ENCODE peak calls at places on chromosomes 2 and 18, in five cellular contexts. Z is K562, L is GM12878, E is SK-N-SH, O is HCT116. Q is an unnamed sample.
A peak's percentile ranks its signal among the peaks of the same experiment; 100 is the strongest.

GRCh38 chr18:12278153-12278764 is 24.1 kb downstream of the CIDEA start:
- DNase-seq in Z (no peak), L (no peak), E (no peak), O (no peak), Q (no peak)

GRCh38 chr2:950627-950992 is at the start of gene SNTG2:
- DNase-seq in Z (peak; percentile 85), L (no peak), E (peak; percentile 97), O (no peak), Q (no peak)

GRCh38 chr2:188122983-188123382 is 168.7 kb upstream of the GULP1 start:
- DNase-seq in Z (no peak), L (no peak), E (no peak), O (no peak), Q (no peak)

GRCh38 chr18:13681701-13682100 is 44.7 kb downstream of the FAM210A start:
- DNase-seq in Z (no peak), L (no peak), E (no peak), O (no peak), Q (no peak)

GRCh38 chr18:57026316-57026715 is 120.6 kb upstream of the BOD1L2 start:
- DNase-seq in Z (no peak), L (no peak), E (no peak), O (no peak), Q (no peak)

GRCh38 chr2:225893151-225893550 is 493.6 kb downstream of the NYAP2 start:
- DNase-seq in Z (no peak), L (no peak), E (no peak), O (no peak), Q (no peak)

GRCh38 chr18:62418258-62418657 is 93.1 kb downstream of the TNFRSF11A start:
- DNase-seq in Z (no peak), L (no peak), E (no peak), O (no peak), Q (no peak)

GRCh38 chr18:9613550-9614400 is 584 bp downstream of the PPP4R1 start:
- DNase-seq in Z (peak; percentile 74), L (no peak), E (peak; percentile 80), O (no peak), Q (no peak)

GRCh38 chr2:96642564-96643350 is at the start of gene FER1L5:
- DNase-seq in Z (peak; percentile 27), L (no peak), E (peak; percentile 45), O (peak; percentile 31), Q (no peak)

GRCh38 chr18:38940863-38941531 is 1375.4 kb upstream of the CELF4 start:
- DNase-seq in Z (peak; percentile 12), L (peak; percentile 99), E (no peak), O (peak; percentile 77), Q (peak; percentile 12)

GRCh38 chr2:241110607-241111442 is 8.7 kb upstream of the MTERF4 start:
- DNase-seq in Z (no peak), L (no peak), E (no peak), O (no peak), Q (no peak)

GRCh38 chr2:223538920-223539440 is 63.2 kb downstream of the SCG2 start:
- DNase-seq in Z (no peak), L (no peak), E (peak; percentile 27), O (no peak), Q (no peak)

GRCh38 chr18:36536426-36536825 is 238.9 kb downstream of the FHOD3 start:
- DNase-seq in Z (no peak), L (no peak), E (no peak), O (no peak), Q (no peak)

GRCh38 chr2:98551316-98551715 is 57.0 kb downstream of the COA5 start:
- DNase-seq in Z (no peak), L (no peak), E (no peak), O (no peak), Q (no peak)

GRCh38 chr2:64324746-64325410 is 129.1 kb upstream of the LGALSL start:
- DNase-seq in Z (no peak), L (no peak), E (no peak), O (no peak), Q (no peak)

GRCh38 chr18:46676162-46676830 is 19.3 kb upstream of the LOXHD1 start:
- DNase-seq in Z (no peak), L (no peak), E (no peak), O (no peak), Q (peak; percentile 13)

GRCh38 chr18:37584952-37585695 is 19.5 kb upstream of the CELF4 start:
- DNase-seq in Z (no peak), L (no peak), E (no peak), O (no peak), Q (no peak)

GRCh38 chr2:7513834-7514233 is 596.6 kb downstream of the RNF144A start:
- DNase-seq in Z (no peak), L (no peak), E (no peak), O (no peak), Q (no peak)

GRCh38 chr2:73823916-73824523 is 4.7 kb upstream of the STAMBP start:
- DNase-seq in Z (peak; percentile 54), L (peak; percentile 49), E (peak; percentile 67), O (peak; percentile 69), Q (peak; percentile 71)

GRCh38 chr2:33522571-33522970 is 46.1 kb downstream of the RASGRP3 start:
- DNase-seq in Z (no peak), L (no peak), E (no peak), O (no peak), Q (no peak)

GRCh38 chr2:15058015-15058414 is 425.5 kb downstream of the LRATD1 start:
- DNase-seq in Z (peak; percentile 25), L (no peak), E (no peak), O (peak; percentile 12), Q (no peak)

GRCh38 chr18:25283769-25284168 is 68.2 kb downstream of the ZNF521 start:
- DNase-seq in Z (no peak), L (no peak), E (no peak), O (no peak), Q (no peak)

GRCh38 chr18:35186491-35187034 is 54.3 kb upstream of the ZNF397 start:
- DNase-seq in Z (no peak), L (no peak), E (no peak), O (no peak), Q (no peak)

GRCh38 chr2:189393440-189394111 is 47.7 kb upstream of the WDR75 start:
- DNase-seq in Z (no peak), L (no peak), E (no peak), O (peak; percentile 87), Q (no peak)

GRCh38 chr2:15713475-15713874 is 121.8 kb downstream of the DDX1 start:
- DNase-seq in Z (no peak), L (no peak), E (no peak), O (no peak), Q (no peak)

GRCh38 chr2:171367692-171368091 is 66.1 kb downstream of the METTL8 start:
- DNase-seq in Z (no peak), L (no peak), E (no peak), O (no peak), Q (no peak)

GRCh38 chr2:120482334-120482733 is 136.4 kb downstream of the INHBB start:
- DNase-seq in Z (no peak), L (no peak), E (no peak), O (no peak), Q (no peak)

GRCh38 chr2:72676341-72677025 is 149.3 kb downstream of the EXOC6B start:
- DNase-seq in Z (no peak), L (no peak), E (no peak), O (no peak), Q (no peak)

GRCh38 chr18:48801728-48802542 is 148.8 kb downstream of the SMAD7 start:
- DNase-seq in Z (no peak), L (no peak), E (no peak), O (no peak), Q (no peak)

GRCh38 chr2:86223098-86223681 is 23.9 kb downstream of the MRPL35 start:
- DNase-seq in Z (no peak), L (no peak), E (peak; percentile 67), O (no peak), Q (no peak)

GRCh38 chr2:236673126-236673822 is 103.6 kb downstream of the ACKR3 start:
- DNase-seq in Z (no peak), L (no peak), E (no peak), O (no peak), Q (no peak)
- TF ChIP-seq REST in Z (no peak), L (no peak), E (no peak), O (no peak), Q (no peak)

DNA sequence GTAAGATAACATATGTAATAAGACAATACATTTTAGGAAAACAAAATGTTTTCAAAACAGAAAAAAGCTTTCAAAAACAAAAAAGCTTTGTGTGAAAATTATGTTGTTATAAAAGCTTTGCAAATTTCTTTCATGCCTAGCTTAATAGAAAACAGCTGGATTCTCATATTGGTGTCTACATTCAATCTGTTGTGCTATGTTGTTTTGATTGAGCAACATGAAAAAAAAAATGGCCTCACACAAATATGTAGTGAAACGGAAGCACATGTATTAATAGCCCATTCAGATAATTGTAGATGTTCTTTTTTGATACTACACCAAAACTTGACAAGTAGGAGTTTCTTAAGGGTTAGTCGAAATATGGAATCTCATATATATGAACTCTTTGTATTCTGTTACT is 197.5 kb downstream of the ZEB2 start:
- DNase-seq in Z (no peak), L (no peak), E (no peak), O (no peak), Q (no peak)
- TF ChIP-seq SIN3A in Z (no peak), L (no peak), E (no peak), O (no peak), Q (no peak)

GRCh38 chr18:60062396-60062795 is 162.6 kb downstream of the PMAIP1 start:
- DNase-seq in Z (no peak), L (no peak), E (no peak), O (no peak), Q (no peak)

GRCh38 chr18:60064271-60064670 is 164.5 kb downstream of the PMAIP1 start:
- DNase-seq in Z (no peak), L (no peak), E (no peak), O (no peak), Q (no peak)

GRCh38 chr18:60060578-60060977 is 160.8 kb downstream of the PMAIP1 start:
- DNase-seq in Z (no peak), L (no peak), E (no peak), O (no peak), Q (no peak)

GRCh38 chr18:60059216-60059615 is 159.4 kb downstream of the PMAIP1 start:
- DNase-seq in Z (no peak), L (no peak), E (no peak), O (no peak), Q (no peak)

DNA sequence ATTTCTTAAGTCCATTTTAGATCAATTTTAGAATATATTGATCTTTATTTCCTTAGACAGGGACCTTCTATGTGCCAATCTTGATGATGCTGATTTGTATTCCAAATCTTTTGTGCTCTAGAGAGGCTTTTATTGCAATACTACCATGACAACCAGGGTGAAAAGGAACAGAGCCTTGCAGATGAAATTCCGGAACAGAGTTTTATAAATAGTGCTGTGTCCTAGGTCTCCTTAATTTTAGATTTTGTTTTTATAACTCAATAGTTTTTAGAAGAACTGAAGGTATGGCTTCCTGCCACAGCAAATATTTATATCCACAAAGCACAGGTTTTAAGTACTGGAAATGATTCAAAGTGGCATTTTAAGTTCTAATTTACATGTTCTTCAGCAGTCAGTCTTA is 160.2 kb downstream of the PMAIP1 start:
- DNase-seq in Z (no peak), L (no peak), E (no peak), O (no peak), Q (no peak)
- TF ChIP-seq REST in Z (no peak), L (no peak), E (no peak), O (no peak), Q (no peak)

DNA sequence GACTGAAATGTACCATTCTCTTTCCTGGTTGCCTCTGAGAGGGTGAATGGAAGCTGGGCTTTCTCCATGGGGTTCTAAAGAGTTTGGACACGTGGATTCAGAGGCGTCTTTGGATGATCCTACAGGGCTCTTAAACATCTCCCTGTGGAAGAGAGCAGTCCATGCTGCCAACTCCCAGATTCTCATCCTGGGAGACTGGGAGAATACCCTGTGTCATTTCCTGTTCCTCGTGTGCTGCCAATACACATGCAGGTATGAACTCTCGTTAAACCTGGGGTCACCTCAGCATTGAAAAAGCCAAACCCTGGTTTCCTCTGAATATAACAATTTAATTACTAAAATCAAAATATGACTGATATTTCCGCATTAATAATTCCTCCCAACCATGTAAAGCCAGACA is 73.3 kb upstream of the NT5C1B start:
- DNase-seq in Z (no peak), L (no peak), E (no peak), O (no peak), Q (no peak)
- TF ChIP-seq SIN3A in Z (no peak), L (no peak), E (no peak), O (no peak), Q (no peak)

Q was measured in Panc1.